ENCODE peak calls at places on chromosomes 16 and 17, in seven cellular contexts. W is dorsolateral prefrontal cortex, U is left ventricle myocardium inferior, L is fibroblast of the aortic adventitia, P is heart left ventricle, R is psoas muscle, V is coronary artery. A is an unnamed sample.

GRCh38 chr16:3305109-3306068 is at the start of the genes TIGD7 and ZNF75A:
- DNase-seq in W (peak), U (peak), V (peak), L (peak), P (peak), R (peak), A (peak)

GRCh38 chr16:12896562-12896961 is 4.8 kb upstream of the SHISA9 start:
- DNase-seq in L (no peak), V (no peak), P (no peak), U (no peak), W (no peak), R (no peak), A (no peak)

GRCh38 chr16:69565611-69566436 is at the start of gene NFAT5:
- DNase-seq in P (peak), L (peak), W (peak), R (peak), U (peak), V (peak), A (peak)

GRCh38 chr17:40103742-40104095 is 3.3 kb upstream of the NR1D1 start:
- DNase-seq in U (no peak), R (no peak), V (no peak), L (no peak), P (no peak), W (no peak), A (no peak)

GRCh38 chr17:4161179-4161559 is 18.2 kb downstream of the CYB5D2 start:
- DNase-seq in U (no peak), P (no peak), R (peak), L (peak), W (no peak), V (no peak), A (no peak)

GRCh38 chr16:46843898-46844642 is 13.1 kb upstream of the C16orf87 start:
- DNase-seq in P (no peak), V (no peak), L (no peak), W (no peak), U (no peak), R (no peak), A (no peak)

GRCh38 chr17:1234455-1234854 is 35.8 kb upstream of the BHLHA9 start:
- DNase-seq in L (no peak), W (no peak), P (no peak), U (no peak), R (no peak), V (no peak), A (no peak)

GRCh38 chr16:11105038-11105903 is 150.7 kb downstream of the SOCS1 start:
- DNase-seq in P (no peak), W (no peak), R (no peak), U (no peak), V (no peak), L (peak), A (no peak)

GRCh38 chr17:62033317-62033716 is 31.8 kb downstream of the MED13 start:
- DNase-seq in L (no peak), V (no peak), W (no peak), R (no peak), U (no peak), P (no peak), A (no peak)

GRCh38 chr16:69711115-69711740 is 15.1 kb downstream of the NQO1 start:
- DNase-seq in V (no peak), R (no peak), P (no peak), W (no peak), U (no peak), L (peak), A (no peak)

GRCh38 chr17:8046929-8047768 is 8.3 kb downstream of the ALOX15B start:
- DNase-seq in L (no peak), R (no peak), V (no peak), P (no peak), U (no peak), W (no peak), A (no peak)

GRCh38 chr17:32588982-32589381 is 102.2 kb downstream of the CDK5R1 start:
- DNase-seq in R (no peak), U (no peak), V (no peak), P (no peak), L (no peak), W (no peak), A (no peak)

GRCh38 chr16:51636913-51637743 is 486.1 kb upstream of the SALL1 start:
- DNase-seq in L (no peak), P (no peak), V (no peak), W (no peak), R (no peak), U (no peak), A (no peak)

GRCh38 chr17:40086150-40087044 is 14.0 kb downstream of the NR1D1 start:
- DNase-seq in L (no peak), U (no peak), W (no peak), P (peak), V (no peak), R (peak), A (peak)

GRCh38 chr16:27698266-27698665 is 148.3 kb downstream of the KATNIP start:
- DNase-seq in P (no peak), U (no peak), R (no peak), W (no peak), V (no peak), L (no peak), A (peak)

GRCh38 chr16:27701381-27701780 is 151.4 kb downstream of the KATNIP start:
- DNase-seq in V (no peak), U (no peak), P (no peak), L (no peak), W (peak), R (no peak), A (no peak)

GRCh38 chr16:27698746-27699145 is 148.8 kb downstream of the KATNIP start:
- DNase-seq in W (no peak), R (no peak), V (no peak), U (no peak), P (no peak), L (no peak), A (no peak)

GRCh38 chr16:27700596-27700995 is 150.7 kb downstream of the KATNIP start:
- DNase-seq in W (no peak), U (no peak), R (no peak), V (no peak), L (no peak), P (peak), A (no peak)

GRCh38 chr16:27699540-27699939 is 149.6 kb downstream of the KATNIP start:
- DNase-seq in L (no peak), U (no peak), W (no peak), R (no peak), P (no peak), V (no peak), A (no peak)
- TF ChIP-seq CTCF in L (no peak), U (no peak), W (no peak), R (no peak), P (no peak), V (no peak), A (no peak)

DNA sequence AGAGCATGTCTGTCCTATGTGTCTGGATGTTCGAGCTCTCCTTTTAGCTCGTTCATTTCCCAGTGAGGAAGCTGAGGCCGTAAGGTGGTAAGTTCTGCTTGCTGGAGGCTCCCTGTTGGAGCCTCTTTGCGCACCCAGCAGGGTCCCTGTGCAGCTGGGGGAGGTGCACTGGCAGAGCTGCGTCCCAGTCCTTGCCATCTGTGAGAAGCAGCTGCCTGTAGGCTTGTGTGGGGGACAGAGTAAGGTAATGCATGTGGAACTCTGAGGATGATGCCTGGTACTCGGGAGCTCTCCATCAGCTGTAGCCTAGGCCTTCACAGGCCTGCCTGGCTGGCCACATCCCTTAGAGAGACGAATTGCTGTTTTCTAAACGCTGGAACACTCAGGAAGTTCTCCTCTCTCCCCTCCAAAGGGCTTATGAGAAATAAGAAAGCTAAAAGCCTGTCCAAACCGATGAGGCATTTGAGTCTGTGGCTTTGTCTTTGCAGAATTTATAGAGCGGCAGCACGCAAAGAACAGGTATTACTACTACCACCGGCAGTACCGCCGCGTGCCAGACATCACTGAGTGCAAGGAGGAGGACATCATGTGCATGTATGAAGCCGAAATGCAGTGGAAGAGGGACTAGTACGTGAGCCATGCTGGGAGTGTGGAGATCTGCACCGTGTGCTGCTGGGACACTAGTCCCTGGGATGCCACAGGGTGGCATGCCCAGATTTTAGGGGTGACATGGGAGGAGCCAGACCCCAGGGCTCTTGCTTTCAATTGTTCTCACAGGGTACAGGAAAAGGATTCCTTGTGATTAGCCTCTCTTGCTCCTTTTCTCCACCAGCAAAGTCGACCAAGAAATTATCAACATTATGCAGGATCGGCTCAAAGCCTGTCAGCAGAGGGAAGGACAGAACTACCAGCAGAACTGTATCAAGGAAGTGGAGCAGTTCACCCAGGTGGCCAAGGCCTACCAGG is 1.6 kb downstream of the NDUFB10 start:
- DNase-seq in R (no peak), U (no peak), P (no peak), V (no peak), W (no peak), L (peak), A (no peak)
- TF ChIP-seq CTCF in R (no peak), U (no peak), P (no peak), V (no peak), W (no peak), L (no peak), A (no peak)

DNA sequence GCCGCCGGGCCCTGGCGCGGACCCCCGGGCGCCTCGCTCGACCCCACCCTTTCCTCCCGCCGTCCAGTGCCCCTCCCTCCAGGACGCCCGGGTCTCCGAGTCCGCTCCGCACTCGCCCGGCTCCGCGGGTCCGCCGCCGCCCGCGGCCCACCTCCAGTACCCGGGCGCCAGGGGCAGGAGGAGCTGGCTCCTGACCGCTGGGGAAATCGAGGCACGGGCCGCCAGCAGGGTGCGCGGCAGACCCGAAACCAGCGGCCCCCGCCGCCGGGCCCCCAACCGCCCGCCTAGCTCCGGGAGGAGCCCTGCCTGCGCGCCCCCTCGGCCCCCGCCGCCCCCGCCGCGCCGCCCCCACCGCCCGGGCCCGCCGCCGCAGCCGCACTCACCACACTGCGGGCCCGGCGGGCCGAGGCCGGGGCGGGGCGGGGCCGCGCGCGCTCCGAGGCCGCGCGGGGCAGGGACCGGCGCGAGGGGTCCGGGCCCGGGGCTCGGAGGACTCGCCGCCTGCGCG is 336 bp downstream of the MAFG start:
- DNase-seq in L (no peak), W (no peak), R (no peak), P (no peak), V (no peak), U (peak), A (no peak)
- TF ChIP-seq CTCF in L (no peak), W (no peak), R (no peak), P (no peak), V (no peak), U (no peak), A (no peak)

DNA sequence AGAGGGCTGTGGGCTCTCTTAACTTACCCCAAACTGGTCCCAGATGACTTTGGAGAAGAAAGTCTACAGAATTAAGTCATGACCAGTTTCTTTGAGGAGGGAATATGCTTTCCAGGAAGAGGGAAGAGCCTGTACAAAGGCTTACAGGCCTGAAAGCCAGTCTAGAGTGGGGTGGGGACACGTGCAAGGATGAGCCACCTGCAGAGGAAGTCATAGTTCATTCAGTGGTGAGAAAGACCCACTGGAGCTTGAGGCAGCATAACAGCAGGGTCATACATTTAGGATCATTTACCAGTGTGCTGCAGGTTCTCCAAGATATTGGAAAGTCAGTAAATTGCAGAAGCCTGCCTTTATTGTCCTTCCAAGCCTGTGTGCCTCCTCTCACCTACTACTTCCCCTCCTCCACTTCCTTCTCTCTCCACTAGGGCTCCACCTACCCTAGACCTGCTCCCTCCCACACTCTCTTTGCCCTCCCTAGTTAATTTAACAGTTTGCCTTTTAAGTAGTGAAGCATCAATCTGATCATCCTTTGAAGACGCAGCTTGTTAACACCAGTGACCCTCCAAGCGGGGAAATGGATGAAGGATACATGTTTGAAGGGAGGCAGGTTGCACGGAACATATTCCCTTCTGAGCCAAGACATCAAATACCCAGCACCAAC is 40.2 kb downstream of the CDRT15 start:
- DNase-seq in W (no peak), L (no peak), P (no peak), U (no peak), V (no peak), R (no peak), A (no peak)
- TF ChIP-seq CTCF in W (no peak), L (no peak), P (no peak), U (peak), V (no peak), R (no peak), A (no peak)

DNA sequence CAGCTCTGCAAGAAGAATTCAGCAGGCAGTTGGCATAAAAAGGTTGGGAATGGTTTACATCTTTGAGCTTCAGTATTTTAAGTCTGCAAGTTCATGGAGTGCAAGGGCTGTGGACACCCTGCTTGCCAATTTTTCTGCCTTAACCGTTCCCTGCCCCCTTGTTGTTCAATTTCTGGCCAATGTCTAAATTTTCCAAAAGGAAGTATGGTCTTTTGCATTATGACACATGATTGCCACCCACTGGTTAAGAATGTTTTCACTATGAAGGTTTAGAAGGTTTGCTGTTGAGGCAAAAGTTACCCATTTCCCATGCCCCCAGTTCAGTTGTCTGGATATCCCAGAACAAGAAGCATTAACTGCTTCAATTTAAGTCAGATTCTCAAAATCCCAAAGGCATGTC is 441.9 kb downstream of the CDH13 start:
- DNase-seq in U (no peak), V (no peak), R (no peak), L (peak), P (no peak), W (no peak), A (no peak)
- TF ChIP-seq CTCF in U (peak), V (no peak), R (peak), L (peak), P (peak), W (peak), A (no peak)